ENCODE peak calls at places on chromosomes 12 and 14, in ten cellular contexts. One of them, this sample, is unnamed.

GRCh38 chr14:69651653-69652052 is 40.3 kb downstream of the SUSD6 start:
- DNase-seq in fibroblast of the aortic adventitia: no peak
- DNase-seq in lower leg skin: no peak
- DNase-seq in psoas muscle: no peak
- DNase-seq in mesenchymal stem cell: no peak
- DNase-seq in PC-3: no peak
- DNase-seq in A549: no peak
- DNase-seq in left ventricle myocardium inferior: no peak
- DNase-seq in spleen: no peak
- DNase-seq in GM06990: no peak
- DNase-seq in this sample: no peak

GRCh38 chr12:38949363-38949762 is 44.0 kb upstream of the CPNE8 start:
- DNase-seq in left ventricle myocardium inferior: no peak
- DNase-seq in fibroblast of the aortic adventitia: peak; percentile 4
- DNase-seq in GM06990: no peak
- DNase-seq in psoas muscle: no peak
- DNase-seq in A549: no peak
- DNase-seq in mesenchymal stem cell: no peak
- DNase-seq in PC-3: no peak
- DNase-seq in lower leg skin: no peak
- DNase-seq in spleen: no peak
- DNase-seq in this sample: no peak

GRCh38 chr12:87995581-87996178 is 33.5 kb downstream of the C12orf50 start:
- DNase-seq in PC-3: peak; percentile 79
- DNase-seq in mesenchymal stem cell: peak; percentile 78
- DNase-seq in spleen: no peak
- DNase-seq in fibroblast of the aortic adventitia: peak; percentile 80
- DNase-seq in lower leg skin: peak; percentile 52
- DNase-seq in psoas muscle: peak; percentile 59
- DNase-seq in A549: peak; percentile 32
- DNase-seq in GM06990: peak; percentile 2
- DNase-seq in left ventricle myocardium inferior: peak; percentile 23
- DNase-seq in this sample: peak; percentile 89

GRCh38 chr12:124188561-124189405 is 106.1 kb upstream of the RFLNA start:
- DNase-seq in spleen: peak; percentile 45
- DNase-seq in psoas muscle: no peak
- DNase-seq in left ventricle myocardium inferior: no peak
- DNase-seq in mesenchymal stem cell: peak; percentile 42
- DNase-seq in A549: no peak
- DNase-seq in fibroblast of the aortic adventitia: no peak
- DNase-seq in lower leg skin: no peak
- DNase-seq in PC-3: peak; percentile 83
- DNase-seq in GM06990: no peak
- DNase-seq in this sample: peak; percentile 31

GRCh38 chr14:78798757-78799156 is 628.6 kb downstream of the NRXN3 start:
- DNase-seq in fibroblast of the aortic adventitia: no peak
- DNase-seq in GM06990: no peak
- DNase-seq in PC-3: no peak
- DNase-seq in A549: no peak
- DNase-seq in spleen: no peak
- DNase-seq in psoas muscle: no peak
- DNase-seq in mesenchymal stem cell: no peak
- DNase-seq in lower leg skin: no peak
- DNase-seq in left ventricle myocardium inferior: no peak
- DNase-seq in this sample: no peak

GRCh38 chr14:54420478-54421116 is 20.6 kb downstream of the CNIH1 start:
- DNase-seq in mesenchymal stem cell: peak; percentile 72
- DNase-seq in lower leg skin: no peak
- DNase-seq in psoas muscle: no peak
- DNase-seq in PC-3: peak; percentile 89
- DNase-seq in GM06990: no peak
- DNase-seq in fibroblast of the aortic adventitia: peak; percentile 69
- DNase-seq in A549: peak; percentile 55
- DNase-seq in spleen: no peak
- DNase-seq in left ventricle myocardium inferior: no peak
- DNase-seq in this sample: peak; percentile 77

GRCh38 chr14:56514663-56515371 is 64.8 kb upstream of the TMEM260 start:
- DNase-seq in lower leg skin: no peak
- DNase-seq in GM06990: no peak
- DNase-seq in fibroblast of the aortic adventitia: peak; percentile 11
- DNase-seq in left ventricle myocardium inferior: no peak
- DNase-seq in psoas muscle: no peak
- DNase-seq in A549: no peak
- DNase-seq in spleen: no peak
- DNase-seq in mesenchymal stem cell: peak; percentile 36
- DNase-seq in PC-3: no peak
- DNase-seq in this sample: no peak

GRCh38 chr14:104085032-104085888 is at the start of gene ASPG:
- DNase-seq in lower leg skin: no peak
- DNase-seq in mesenchymal stem cell: no peak
- DNase-seq in psoas muscle: peak; percentile 62
- DNase-seq in spleen: peak; percentile 69
- DNase-seq in fibroblast of the aortic adventitia: no peak
- DNase-seq in A549: peak; percentile 44
- DNase-seq in left ventricle myocardium inferior: peak; percentile 37
- DNase-seq in GM06990: peak; percentile 8
- DNase-seq in PC-3: no peak
- DNase-seq in this sample: peak; percentile 4

DNA sequence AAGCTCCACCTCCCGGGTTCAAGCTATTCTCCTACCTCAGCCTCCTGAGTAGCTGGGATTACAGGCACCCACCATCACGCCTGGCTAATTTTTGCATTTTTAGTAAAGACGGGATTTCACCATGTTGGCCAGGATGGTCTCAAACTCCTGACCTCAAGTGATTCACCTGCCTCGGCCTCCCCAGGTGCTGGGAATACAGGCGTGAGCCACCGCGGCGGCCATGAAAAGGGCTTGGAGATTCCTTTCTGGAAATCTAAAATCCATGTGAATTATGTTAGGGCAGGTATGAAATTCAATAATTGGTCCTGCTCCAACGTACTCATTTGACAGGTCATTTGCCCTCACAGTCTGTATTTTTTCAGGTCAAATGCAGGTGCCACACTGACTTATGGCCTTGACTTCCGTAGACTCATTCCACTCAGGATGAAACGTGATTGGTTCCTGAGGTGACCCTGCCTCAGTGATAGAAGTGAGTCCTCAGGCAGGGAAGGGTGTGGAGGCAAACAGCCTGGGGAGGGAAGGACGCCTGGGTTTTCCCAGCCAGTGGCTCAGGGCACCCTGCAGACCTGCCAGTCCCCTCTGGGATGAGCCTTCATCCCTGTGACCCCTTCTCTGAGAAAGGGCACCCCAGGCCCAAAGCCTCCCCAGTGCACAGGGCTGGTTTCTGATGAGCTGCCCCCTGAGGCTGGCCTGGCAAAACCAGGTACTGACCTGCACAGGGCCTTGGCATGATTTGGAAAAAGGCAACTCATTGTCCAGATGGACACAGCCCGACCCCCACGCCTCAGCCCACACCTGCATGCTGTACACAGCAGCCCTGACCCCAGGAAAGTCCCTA is 48.7 kb downstream of the PSMA6 start:
- DNase-seq in lower leg skin: no peak
- DNase-seq in GM06990: no peak
- DNase-seq in psoas muscle: peak; percentile 50
- DNase-seq in PC-3: no peak
- DNase-seq in mesenchymal stem cell: no peak
- DNase-seq in fibroblast of the aortic adventitia: no peak
- DNase-seq in spleen: no peak
- DNase-seq in left ventricle myocardium inferior: no peak
- DNase-seq in A549: no peak
- DNase-seq in this sample: no peak
- H3K4me3 ChIP-seq in lower leg skin: no peak overlapping the region
- H3K4me3 ChIP-seq in GM06990: no peak overlapping the region
- H3K4me3 ChIP-seq in psoas muscle: peak overlapping the region; percentile 60
- H3K4me3 ChIP-seq in PC-3: no peak overlapping the region
- H3K4me3 ChIP-seq in mesenchymal stem cell: no peak overlapping the region
- H3K4me3 ChIP-seq in fibroblast of the aortic adventitia: no peak overlapping the region
- H3K4me3 ChIP-seq in spleen: no peak overlapping the region
- H3K4me3 ChIP-seq in left ventricle myocardium inferior: peak overlapping the region; percentile 57
- H3K4me3 ChIP-seq in A549: peak overlapping the region; percentile 30
- H3K4me3 ChIP-seq in this sample: no peak overlapping the region

GRCh38 chr14:91243098-91243483 is 1.4 kb downstream of the GPR68 start:
- DNase-seq in psoas muscle: no peak
- DNase-seq in mesenchymal stem cell: no peak
- DNase-seq in lower leg skin: no peak
- DNase-seq in spleen: no peak
- DNase-seq in PC-3: no peak
- DNase-seq in fibroblast of the aortic adventitia: no peak
- DNase-seq in GM06990: no peak
- DNase-seq in A549: no peak
- DNase-seq in left ventricle myocardium inferior: no peak
- DNase-seq in this sample: no peak

GRCh38 chr14:91244501-91244901 is at the start of gene GPR68:
- DNase-seq in fibroblast of the aortic adventitia: peak; percentile 78
- DNase-seq in GM06990: no peak
- DNase-seq in lower leg skin: peak; percentile 55
- DNase-seq in psoas muscle: no peak
- DNase-seq in left ventricle myocardium inferior: peak; percentile 58
- DNase-seq in A549: no peak
- DNase-seq in mesenchymal stem cell: peak; percentile 56
- DNase-seq in PC-3: no peak
- DNase-seq in spleen: peak; percentile 79
- DNase-seq in this sample: peak; percentile 54

GRCh38 chr14:91245029-91245428 is 525 bp upstream of the GPR68 start:
- DNase-seq in mesenchymal stem cell: no peak
- DNase-seq in fibroblast of the aortic adventitia: no peak
- DNase-seq in lower leg skin: no peak
- DNase-seq in psoas muscle: no peak
- DNase-seq in spleen: peak; percentile 87
- DNase-seq in PC-3: no peak
- DNase-seq in A549: no peak
- DNase-seq in left ventricle myocardium inferior: no peak
- DNase-seq in GM06990: no peak
- DNase-seq in this sample: no peak

GRCh38 chr14:91241848-91242247 is 2.7 kb downstream of the GPR68 start:
- DNase-seq in fibroblast of the aortic adventitia: no peak
- DNase-seq in psoas muscle: no peak
- DNase-seq in left ventricle myocardium inferior: no peak
- DNase-seq in lower leg skin: no peak
- DNase-seq in A549: no peak
- DNase-seq in GM06990: peak; percentile 43
- DNase-seq in PC-3: no peak
- DNase-seq in spleen: no peak
- DNase-seq in mesenchymal stem cell: no peak
- DNase-seq in this sample: no peak

DNA sequence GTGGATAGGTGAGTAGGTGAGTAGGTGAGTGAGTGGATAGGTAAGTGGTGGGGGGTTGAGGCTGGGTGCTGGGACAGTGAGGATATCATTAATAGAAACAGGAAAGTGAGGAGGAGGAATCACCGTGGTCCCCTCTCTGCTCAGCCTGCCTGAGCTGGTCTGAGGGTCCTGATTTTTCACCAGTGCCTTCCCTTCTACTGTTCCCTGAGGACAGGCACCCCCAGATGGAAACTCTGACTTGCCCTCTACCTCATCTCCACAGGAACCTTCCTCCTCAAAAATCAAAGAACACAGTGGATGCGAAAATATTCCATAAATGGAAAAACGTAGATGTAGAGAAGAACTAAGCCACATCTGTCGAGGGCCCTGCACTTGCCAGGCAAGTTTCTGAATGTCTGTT is 1.9 kb downstream of the GPR68 start:
- DNase-seq in left ventricle myocardium inferior: no peak
- DNase-seq in fibroblast of the aortic adventitia: no peak
- DNase-seq in mesenchymal stem cell: no peak
- DNase-seq in spleen: no peak
- DNase-seq in GM06990: no peak
- DNase-seq in lower leg skin: no peak
- DNase-seq in A549: no peak
- DNase-seq in PC-3: no peak
- DNase-seq in psoas muscle: no peak
- DNase-seq in this sample: no peak
- H3K4me3 ChIP-seq in left ventricle myocardium inferior: no peak overlapping the region
- H3K4me3 ChIP-seq in fibroblast of the aortic adventitia: no peak overlapping the region
- H3K4me3 ChIP-seq in mesenchymal stem cell: no peak overlapping the region
- H3K4me3 ChIP-seq in spleen: peak overlapping the region; percentile 6
- H3K4me3 ChIP-seq in GM06990: peak overlapping the region; percentile 33
- H3K4me3 ChIP-seq in lower leg skin: no peak overlapping the region
- H3K4me3 ChIP-seq in A549: no peak overlapping the region
- H3K4me3 ChIP-seq in PC-3: no peak overlapping the region
- H3K4me3 ChIP-seq in psoas muscle: no peak overlapping the region
- H3K4me3 ChIP-seq in this sample: peak overlapping the region; percentile 70

GRCh38 chr12:23753627-23754358 is 195.7 kb downstream of the SOX5 start:
- DNase-seq in A549: no peak
- DNase-seq in mesenchymal stem cell: no peak
- DNase-seq in fibroblast of the aortic adventitia: no peak
- DNase-seq in GM06990: no peak
- DNase-seq in spleen: no peak
- DNase-seq in psoas muscle: no peak
- DNase-seq in lower leg skin: no peak
- DNase-seq in left ventricle myocardium inferior: no peak
- DNase-seq in PC-3: no peak
- DNase-seq in this sample: no peak

GRCh38 chr12:23752245-23752644 is 197.2 kb downstream of the SOX5 start:
- DNase-seq in mesenchymal stem cell: no peak
- DNase-seq in fibroblast of the aortic adventitia: no peak
- DNase-seq in GM06990: no peak
- DNase-seq in PC-3: no peak
- DNase-seq in left ventricle myocardium inferior: no peak
- DNase-seq in lower leg skin: no peak
- DNase-seq in A549: no peak
- DNase-seq in spleen: no peak
- DNase-seq in psoas muscle: no peak
- DNase-seq in this sample: no peak

GRCh38 chr12:23756416-23756815 is 193.1 kb downstream of the SOX5 start:
- DNase-seq in GM06990: no peak
- DNase-seq in mesenchymal stem cell: no peak
- DNase-seq in spleen: no peak
- DNase-seq in fibroblast of the aortic adventitia: no peak
- DNase-seq in left ventricle myocardium inferior: no peak
- DNase-seq in PC-3: no peak
- DNase-seq in psoas muscle: no peak
- DNase-seq in A549: no peak
- DNase-seq in lower leg skin: no peak
- DNase-seq in this sample: no peak

GRCh38 chr12:23760495-23760894 is 189.0 kb downstream of the SOX5 start:
- DNase-seq in left ventricle myocardium inferior: no peak
- DNase-seq in psoas muscle: no peak
- DNase-seq in lower leg skin: no peak
- DNase-seq in A549: no peak
- DNase-seq in GM06990: no peak
- DNase-seq in mesenchymal stem cell: no peak
- DNase-seq in fibroblast of the aortic adventitia: peak; percentile 53
- DNase-seq in spleen: no peak
- DNase-seq in PC-3: no peak
- DNase-seq in this sample: no peak

GRCh38 chr12:23757541-23757962 is 191.9 kb downstream of the SOX5 start:
- DNase-seq in left ventricle myocardium inferior: no peak
- DNase-seq in fibroblast of the aortic adventitia: peak; percentile 7
- DNase-seq in lower leg skin: no peak
- DNase-seq in A549: no peak
- DNase-seq in mesenchymal stem cell: no peak
- DNase-seq in psoas muscle: no peak
- DNase-seq in spleen: no peak
- DNase-seq in GM06990: no peak
- DNase-seq in PC-3: no peak
- DNase-seq in this sample: no peak
- H3K4me3 ChIP-seq in left ventricle myocardium inferior: no peak overlapping the region
- H3K4me3 ChIP-seq in fibroblast of the aortic adventitia: no peak overlapping the region
- H3K4me3 ChIP-seq in lower leg skin: no peak overlapping the region
- H3K4me3 ChIP-seq in A549: no peak overlapping the region
- H3K4me3 ChIP-seq in mesenchymal stem cell: no peak overlapping the region
- H3K4me3 ChIP-seq in psoas muscle: no peak overlapping the region
- H3K4me3 ChIP-seq in spleen: no peak overlapping the region
- H3K4me3 ChIP-seq in GM06990: no peak overlapping the region
- H3K4me3 ChIP-seq in PC-3: no peak overlapping the region
- H3K4me3 ChIP-seq in this sample: no peak overlapping the region

GRCh38 chr12:105164068-105164467 is 56.5 kb downstream of the WASHC4 start:
- DNase-seq in left ventricle myocardium inferior: no peak
- DNase-seq in psoas muscle: no peak
- DNase-seq in GM06990: no peak
- DNase-seq in lower leg skin: no peak
- DNase-seq in spleen: no peak
- DNase-seq in fibroblast of the aortic adventitia: no peak
- DNase-seq in mesenchymal stem cell: no peak
- DNase-seq in PC-3: no peak
- DNase-seq in A549: no peak
- DNase-seq in this sample: no peak

GRCh38 chr12:105168006-105168405 is 60.5 kb downstream of the WASHC4 start:
- DNase-seq in mesenchymal stem cell: no peak
- DNase-seq in GM06990: no peak
- DNase-seq in A549: no peak
- DNase-seq in psoas muscle: no peak
- DNase-seq in left ventricle myocardium inferior: no peak
- DNase-seq in PC-3: no peak
- DNase-seq in lower leg skin: no peak
- DNase-seq in fibroblast of the aortic adventitia: no peak
- DNase-seq in spleen: no peak
- DNase-seq in this sample: no peak

GRCh38 chr12:105167346-105167745 is 59.8 kb downstream of the WASHC4 start:
- DNase-seq in left ventricle myocardium inferior: no peak
- DNase-seq in psoas muscle: no peak
- DNase-seq in spleen: no peak
- DNase-seq in mesenchymal stem cell: no peak
- DNase-seq in A549: no peak
- DNase-seq in lower leg skin: no peak
- DNase-seq in GM06990: no peak
- DNase-seq in PC-3: no peak
- DNase-seq in fibroblast of the aortic adventitia: no peak
- DNase-seq in this sample: peak; percentile 39

GRCh38 chr12:105170139-105170538 is 62.6 kb downstream of the WASHC4 start:
- DNase-seq in GM06990: no peak
- DNase-seq in lower leg skin: no peak
- DNase-seq in spleen: no peak
- DNase-seq in PC-3: no peak
- DNase-seq in A549: no peak
- DNase-seq in psoas muscle: no peak
- DNase-seq in fibroblast of the aortic adventitia: no peak
- DNase-seq in mesenchymal stem cell: no peak
- DNase-seq in left ventricle myocardium inferior: no peak
- DNase-seq in this sample: no peak

DNA sequence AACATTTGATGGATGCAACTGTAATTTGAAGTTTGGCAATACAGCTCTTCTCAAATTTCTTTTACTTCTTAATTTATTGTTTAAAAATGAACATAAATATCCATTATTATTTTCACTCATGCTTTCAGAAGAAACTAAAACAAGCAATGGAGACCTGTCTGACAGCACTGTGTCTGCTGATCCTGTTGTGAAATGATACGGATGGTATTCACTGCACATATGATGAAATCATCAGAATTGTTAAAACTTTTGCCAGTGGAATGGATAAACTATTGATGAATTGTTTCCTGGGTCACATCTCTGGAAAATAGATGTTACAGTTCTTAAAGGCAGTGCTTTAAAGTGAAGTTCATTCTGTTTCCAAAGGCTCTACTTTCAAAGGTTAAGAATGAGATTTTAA is 59.2 kb downstream of the WASHC4 start:
- DNase-seq in lower leg skin: no peak
- DNase-seq in left ventricle myocardium inferior: no peak
- DNase-seq in fibroblast of the aortic adventitia: peak; percentile 11
- DNase-seq in spleen: no peak
- DNase-seq in psoas muscle: no peak
- DNase-seq in GM06990: no peak
- DNase-seq in mesenchymal stem cell: peak; percentile 18
- DNase-seq in A549: no peak
- DNase-seq in PC-3: no peak
- DNase-seq in this sample: peak; percentile 65
- H3K4me3 ChIP-seq in lower leg skin: no peak overlapping the region
- H3K4me3 ChIP-seq in left ventricle myocardium inferior: no peak overlapping the region
- H3K4me3 ChIP-seq in fibroblast of the aortic adventitia: no peak overlapping the region
- H3K4me3 ChIP-seq in spleen: no peak overlapping the region
- H3K4me3 ChIP-seq in psoas muscle: no peak overlapping the region
- H3K4me3 ChIP-seq in GM06990: no peak overlapping the region
- H3K4me3 ChIP-seq in mesenchymal stem cell: no peak overlapping the region
- H3K4me3 ChIP-seq in A549: no peak overlapping the region
- H3K4me3 ChIP-seq in PC-3: no peak overlapping the region
- H3K4me3 ChIP-seq in this sample: no peak overlapping the region

This sample was measured in adipocyte.